ENCODE peak calls at places on chromosomes 16 and 17, in six cellular contexts. C is HepG2, Y is GM12878, Q is H1, W is K562, B is SK-N-SH. D is an unnamed sample.

GRCh38 chr16:49491736-49492089 is 118.1 kb downstream of the C16orf78 start:
- DNase-seq in C (no peak), Y (no peak), Q (no peak), W (no peak), B (no peak), D (peak; percentile 10)

GRCh38 chr17:70447588-70447987 is 278.3 kb downstream of the KCNJ2 start:
- DNase-seq in C (no peak), Y (no peak), Q (no peak), W (no peak), B (no peak), D (no peak)

GRCh38 chr17:59756236-59756818 is 48.9 kb downstream of the VMP1 start:
- DNase-seq in C (peak; percentile 88), Y (no peak), Q (no peak), W (no peak), B (no peak), D (peak; percentile 99)

GRCh38 chr16:81424761-81425160 is 19.8 kb upstream of the CMIP start:
- DNase-seq in C (no peak), Y (peak; percentile 68), Q (no peak), W (no peak), B (no peak), D (no peak)

GRCh38 chr17:13002761-13003453 is 14.9 kb downstream of the ELAC2 start:
- DNase-seq in C (peak; percentile 59), Y (no peak), Q (peak; percentile 90), W (peak; percentile 48), B (peak; percentile 78), D (peak; percentile 80)

GRCh38 chr16:70754874-70755600 is 45.9 kb downstream of the VAC14 start:
- DNase-seq in C (no peak), Y (no peak), Q (no peak), W (no peak), B (no peak), D (no peak)

GRCh38 chr16:21260870-21261791 is 17.0 kb downstream of the CRYM start:
- DNase-seq in C (peak; percentile 99), Y (no peak), Q (no peak), W (peak; percentile 88), B (no peak), D (peak; percentile 94)

GRCh38 chr17:66386789-66387351 is 84.5 kb downstream of the PRKCA start:
- DNase-seq in C (peak; percentile 85), Y (no peak), Q (no peak), W (no peak), B (no peak), D (peak; percentile 25)

GRCh38 chr16:84548508-84548907 is 44.0 kb upstream of the MEAK7 start:
- DNase-seq in C (no peak), Y (no peak), Q (no peak), W (no peak), B (no peak), D (no peak)

GRCh38 chr16:84545114-84545737 is 40.8 kb upstream of the MEAK7 start:
- DNase-seq in C (no peak), Y (no peak), Q (no peak), W (no peak), B (no peak), D (no peak)

GRCh38 chr16:84548971-84549844 is 44.7 kb upstream of the MEAK7 start:
- DNase-seq in C (no peak), Y (no peak), Q (no peak), W (no peak), B (peak; percentile 30), D (no peak)

GRCh38 chr16:84546669-84547538 is 42.4 kb upstream of the MEAK7 start:
- DNase-seq in C (no peak), Y (no peak), Q (no peak), W (no peak), B (no peak), D (no peak)

GRCh38 chr16:84547539-84548058 is 43.1 kb upstream of the MEAK7 start:
- DNase-seq in C (peak; percentile 37), Y (no peak), Q (peak; percentile 58), W (no peak), B (no peak), D (no peak)
- TF ChIP-seq CHD2 in C (no peak), Y (no peak), Q (no peak), W (no peak), B (no peak), D (no peak)

DNA sequence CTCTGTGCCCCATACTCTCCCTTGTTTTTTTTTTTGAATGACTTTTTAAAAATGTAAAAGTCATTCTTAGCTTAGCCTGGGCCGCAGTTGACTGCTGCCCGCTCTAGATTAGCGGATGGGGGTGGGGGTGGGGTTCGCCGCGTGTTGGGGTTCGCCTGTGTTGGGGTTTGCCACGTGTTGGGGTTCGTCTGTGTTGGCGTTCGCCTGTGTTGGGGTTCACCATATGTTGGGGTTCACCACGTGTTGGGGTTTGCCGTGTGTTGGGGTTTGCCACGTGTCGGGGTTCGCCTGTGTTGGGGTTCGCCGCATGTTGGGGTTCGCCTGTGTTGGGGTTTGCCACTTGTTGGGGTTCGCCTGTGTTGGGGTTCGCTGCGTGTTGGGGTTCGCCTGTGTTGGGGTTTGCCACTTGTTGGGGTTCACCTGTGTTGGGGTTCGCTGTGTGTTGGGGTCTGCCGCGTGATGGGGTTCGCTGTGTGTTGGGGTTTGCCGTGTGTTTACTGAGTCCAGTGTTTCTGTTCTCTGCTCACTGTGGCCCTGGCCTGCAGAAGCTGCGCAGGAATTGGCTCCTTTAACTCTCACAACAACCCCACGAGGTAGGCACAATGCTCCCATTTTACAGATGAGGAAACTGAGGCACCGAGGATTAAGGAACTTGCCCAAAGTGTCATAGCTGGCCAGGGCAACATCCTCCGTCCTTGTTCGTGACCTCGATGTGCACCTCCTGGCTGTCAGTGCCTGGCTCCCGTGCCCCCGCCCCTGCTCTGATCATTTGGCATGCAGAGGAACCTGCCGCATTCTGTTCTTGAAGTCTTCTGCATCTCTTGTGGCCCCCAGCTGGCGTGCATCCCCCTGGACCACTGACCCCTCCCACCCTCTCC is 96.6 kb upstream of the CIBAR2 start:
- DNase-seq in C (no peak), Y (no peak), Q (no peak), W (no peak), B (no peak), D (no peak)
- TF ChIP-seq CHD2 in C (no peak), Y (no peak), Q (no peak), W (no peak), B (no peak), D (no peak)

DNA sequence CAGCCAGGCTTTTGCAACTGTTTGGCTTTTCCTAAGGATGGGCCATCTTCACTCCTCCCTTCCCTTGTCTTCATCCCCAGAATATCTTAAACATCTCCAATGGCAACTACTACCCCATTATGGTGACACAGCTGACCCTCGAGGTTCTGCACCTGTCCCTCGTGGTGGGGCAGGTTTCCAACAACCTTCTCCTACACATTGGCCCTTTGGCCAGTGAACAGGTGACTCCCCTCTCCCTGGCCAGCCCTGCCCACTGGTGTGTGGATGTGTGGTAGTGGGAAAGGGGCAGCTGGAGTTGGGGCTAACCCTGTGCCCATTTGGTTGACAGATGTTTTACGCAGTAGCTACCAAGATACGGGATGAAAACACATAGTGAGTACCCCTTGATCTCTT is 4.7 kb downstream of the TMEM106A start:
- DNase-seq in C (no peak), Y (no peak), Q (no peak), W (no peak), B (no peak), D (no peak)
- TF ChIP-seq CHD2 in C (no peak), Y (no peak), Q (no peak), W (no peak), B (no peak), D (no peak)

DNA sequence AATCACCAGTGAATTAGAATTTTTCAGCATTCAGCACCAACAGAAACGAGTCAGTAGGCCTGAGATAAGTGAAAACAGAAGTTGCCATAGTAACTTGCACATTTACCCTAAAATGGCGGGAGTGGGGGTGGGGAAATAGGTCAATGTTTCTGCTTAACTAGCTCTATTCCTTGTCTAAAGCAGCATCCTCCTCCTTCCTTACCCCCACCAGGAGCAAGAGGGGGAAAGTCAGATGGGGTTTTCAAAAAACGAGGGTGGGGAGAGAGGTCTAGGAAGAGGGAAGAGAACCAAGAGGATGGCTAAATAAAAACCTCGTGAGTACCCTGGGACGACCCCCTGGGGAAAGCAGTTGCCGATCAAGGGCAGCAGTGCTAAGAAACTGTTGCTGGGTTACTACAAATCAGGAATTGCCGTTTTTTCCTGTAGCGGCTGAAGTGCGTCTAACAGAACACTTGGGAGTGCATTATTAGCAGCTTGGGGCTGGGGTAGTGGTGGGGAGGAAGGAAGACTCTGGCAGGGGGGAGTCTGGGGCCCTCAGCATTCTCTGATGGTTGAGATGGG is 34.4 kb upstream of the MNT start:
- DNase-seq in C (no peak), Y (no peak), Q (peak; percentile 79), W (no peak), B (peak; percentile 46), D (no peak)
- TF ChIP-seq CHD2 in C (no peak), Y (no peak), Q (no peak), W (no peak), B (no peak), D (no peak)

DNA sequence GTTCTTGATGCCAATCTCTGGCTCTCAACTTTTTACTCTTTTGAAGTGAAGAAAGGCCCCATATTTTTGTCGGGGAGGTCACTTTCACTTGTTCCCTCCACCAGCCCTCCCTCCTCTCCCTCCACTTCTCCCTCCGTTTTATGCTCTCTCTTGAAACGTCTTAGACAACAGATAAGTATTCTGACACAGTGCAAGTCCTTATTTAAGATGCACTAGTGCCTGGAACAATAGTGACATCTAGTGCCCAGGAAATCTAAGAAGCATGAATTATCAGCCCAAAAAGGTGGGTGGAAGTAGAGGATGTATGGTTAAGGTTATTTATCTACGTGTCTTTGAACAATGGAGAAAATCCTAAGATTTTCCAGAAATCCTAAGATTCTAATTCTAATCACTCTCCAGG is 17.9 kb downstream of the PSME3IP1 start:
- DNase-seq in C (peak; percentile 53), Y (no peak), Q (no peak), W (no peak), B (peak; percentile 46), D (peak; percentile 73)
- TF ChIP-seq CHD2 in C (no peak), Y (no peak), Q (no peak), W (no peak), B (no peak), D (no peak)

GRCh38 chr16:19033761-19034160 is 33.7 kb upstream of the COQ7 start:
- DNase-seq in C (no peak), Y (no peak), Q (no peak), W (no peak), B (no peak), D (no peak)

GRCh38 chr16:19029980-19030379 is 37.4 kb upstream of the COQ7 start:
- DNase-seq in C (no peak), Y (no peak), Q (no peak), W (no peak), B (no peak), D (no peak)

GRCh38 chr16:19027416-19027815 is 40.0 kb upstream of the COQ7 start:
- DNase-seq in C (no peak), Y (no peak), Q (no peak), W (no peak), B (no peak), D (no peak)

DNA sequence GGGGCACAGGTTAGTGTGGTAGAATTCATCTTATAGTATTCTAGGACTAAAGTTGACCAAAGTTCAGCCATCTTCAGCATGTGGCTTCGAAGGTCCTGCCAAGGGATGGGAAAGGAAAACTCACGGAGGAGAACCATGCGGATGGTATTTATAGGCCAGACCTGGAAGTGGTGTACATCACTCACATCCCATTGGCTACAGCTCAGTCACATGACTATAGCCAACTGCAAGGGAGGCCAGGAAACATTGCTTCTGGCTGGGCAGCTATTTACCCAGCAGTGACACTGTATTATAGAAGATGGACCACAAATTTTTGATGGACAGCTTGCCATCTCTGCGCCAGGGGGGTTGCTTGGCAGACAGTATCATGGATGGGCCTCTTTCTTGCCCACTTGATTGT is 35.7 kb upstream of the COQ7 start:
- DNase-seq in C (no peak), Y (no peak), Q (no peak), W (no peak), B (no peak), D (no peak)
- TF ChIP-seq CHD2 in C (no peak), Y (no peak), Q (no peak), W (no peak), B (no peak), D (no peak)